ENCODE peak calls at places on chromosomes 12 and 14, in nine cellular contexts. B is EL; M is HuH-7; C is colonic mucosa; N is mesothelial cell of epicardium; G is stimulated activated CD4-positive, alpha-beta T cell treated with anti-CD3 and anti-CD28 coated beads, Interleukin-15, amount 100 ng/mL, for 1 hour; P is posterior cingulate gyrus; W is astrocyte of the spinal cord; L is NCI-H1105 treated with DMSO at 0.1 percent for 48 hours. Q is an unnamed sample.

GRCh38 chr14:34873591-34874385 is 1.4 kb downstream of the BAZ1A start:
- DNase-seq in P (peak), B (peak), M (peak), L (peak), G (peak), W (peak), C (peak), N (peak), Q (peak)

GRCh38 chr12:12505544-12506501 is 56.8 kb downstream of the DUSP16 start:
- DNase-seq in M (no peak), P (no peak), N (no peak), G (no peak), W (peak), C (no peak), L (no peak), B (peak), Q (no peak)

GRCh38 chr12:87815738-87816137 is 213.5 kb downstream of the C12orf50 start:
- DNase-seq in W (no peak), M (no peak), C (no peak), N (no peak), B (no peak), G (no peak), P (no peak), L (no peak), Q (no peak)

GRCh38 chr12:79561401-79562132 is 129.2 kb downstream of the PAWR start:
- DNase-seq in B (no peak), L (no peak), W (no peak), C (no peak), P (no peak), M (no peak), N (no peak), G (no peak), Q (no peak)

GRCh38 chr12:116277393-116278258 is at the start of gene MED13L:
- DNase-seq in W (peak), N (peak), L (peak), B (peak), G (peak), C (peak), M (peak), P (peak), Q (peak)

GRCh38 chr14:104293231-104293841 is 154.9 kb downstream of the KIF26A start:
- DNase-seq in N (peak), L (no peak), G (no peak), C (no peak), M (no peak), W (no peak), B (no peak), P (peak), Q (no peak)

GRCh38 chr12:49557917-49558215 is 10.1 kb downstream of the MCRS1 start:
- DNase-seq in B (no peak), M (no peak), N (no peak), G (no peak), W (no peak), L (no peak), P (no peak), C (no peak), Q (no peak)

GRCh38 chr14:33978892-33979612 is 28.2 kb upstream of the EGLN3 start:
- DNase-seq in W (no peak), G (no peak), B (no peak), L (no peak), M (no peak), P (no peak), N (no peak), C (no peak), Q (no peak)

GRCh38 chr14:44961151-44961729 is 507 bp downstream of the KLHL28 start:
- DNase-seq in G (peak), C (peak), P (no peak), W (peak), M (peak), N (no peak), B (peak), L (peak), Q (peak)

GRCh38 chr14:99724196-99724891 is 40.2 kb downstream of the CYP46A1 start:
- DNase-seq in B (peak), W (no peak), G (no peak), C (no peak), L (no peak), P (peak), M (no peak), N (no peak), Q (no peak)

GRCh38 chr14:25121342-25122129 is 71.6 kb upstream of the STXBP6 start:
- DNase-seq in L (no peak), P (no peak), G (no peak), C (no peak), W (peak), M (no peak), B (peak), N (no peak), Q (no peak)

GRCh38 chr14:70754989-70755388 is 54.3 kb downstream of the MAP3K9 start:
- DNase-seq in G (no peak), P (no peak), B (peak), N (no peak), M (no peak), W (peak), L (no peak), C (no peak), Q (no peak)

GRCh38 chr14:99879401-99880295 is 86.4 kb downstream of the EML1 start:
- DNase-seq in G (no peak), W (peak), L (no peak), N (no peak), C (no peak), P (no peak), M (no peak), B (peak), Q (no peak)

GRCh38 chr14:74683406-74683805 is 29.5 kb downstream of the AREL1 start:
- DNase-seq in W (no peak), C (no peak), L (no peak), P (no peak), G (no peak), M (no peak), B (no peak), N (no peak), Q (no peak)

GRCh38 chr14:74963705-74964271 is 8.4 kb upstream of the PGF start:
- DNase-seq in C (no peak), W (peak), N (no peak), M (no peak), G (no peak), L (no peak), P (no peak), B (peak), Q (no peak)

GRCh38 chr14:38342803-38343202 is 86.9 kb upstream of the CLEC14A start:
- DNase-seq in W (peak), N (no peak), L (no peak), B (peak), C (no peak), M (no peak), P (no peak), G (no peak), Q (no peak)

GRCh38 chr12:50509009-50509663 is 4.4 kb downstream of the DIP2B start:
- DNase-seq in N (no peak), C (no peak), L (no peak), M (no peak), P (no peak), W (no peak), B (no peak), G (no peak), Q (no peak)

GRCh38 chr14:59870277-59871165 is at the start of gene RTN1:
- DNase-seq in P (peak), L (peak), N (peak), B (peak), M (peak), C (peak), W (peak), G (no peak), Q (peak)

GRCh38 chr12:6532051-6532926 is 2.0 kb upstream of the GAPDH start:
- DNase-seq in M (no peak), G (peak), L (peak), N (no peak), P (peak), W (peak), C (peak), B (peak), Q (peak)

GRCh38 chr12:108838194-108839010 is 19.0 kb downstream of the SSH1 start:
- DNase-seq in L (no peak), B (peak), M (no peak), N (no peak), W (peak), G (peak), P (no peak), C (peak), Q (no peak)

GRCh38 chr14:75934998-75935628 is 46.7 kb downstream of the TGFB3 start:
- DNase-seq in L (no peak), G (no peak), M (no peak), N (no peak), B (no peak), W (no peak), C (no peak), P (no peak), Q (no peak)

GRCh38 chr12:26043139-26044006 is 81.5 kb downstream of the BHLHE41 start:
- DNase-seq in M (no peak), W (no peak), N (no peak), G (no peak), L (no peak), C (no peak), B (no peak), P (no peak), Q (no peak)

GRCh38 chr12:131061041-131061806 is 107.5 kb downstream of the ADGRD1 start:
- DNase-seq in P (no peak), C (no peak), B (no peak), N (no peak), L (no peak), W (no peak), G (no peak), M (no peak), Q (no peak)

GRCh38 chr12:95415451-95415850 is 58.5 kb upstream of the METAP2 start:
- DNase-seq in G (no peak), B (no peak), L (no peak), N (no peak), P (no peak), W (no peak), C (no peak), M (no peak), Q (no peak)

GRCh38 chr14:68784298-68784910 is 8.5 kb downstream of the ZFP36L1 start:
- DNase-seq in B (peak), M (peak), L (no peak), P (no peak), N (no peak), C (peak), W (no peak), G (no peak), Q (no peak)

GRCh38 chr12:132441871-132442863 is 47.8 kb upstream of the FBRSL1 start:
- DNase-seq in W (no peak), G (no peak), P (no peak), N (no peak), M (no peak), C (no peak), B (no peak), L (no peak), Q (no peak)

GRCh38 chr12:120843472-120843871 is 60.7 kb downstream of the SPPL3 start:
- DNase-seq in G (no peak), P (no peak), C (no peak), M (no peak), N (no peak), L (no peak), B (no peak), W (no peak), Q (no peak)

GRCh38 chr12:123076604-123077297 is 74.1 kb downstream of the PITPNM2 start:
- DNase-seq in C (no peak), W (no peak), M (no peak), P (no peak), G (peak), L (no peak), B (peak), N (no peak), Q (no peak)

GRCh38 chr12:94147991-94148840 is at the start of gene PLXNC1:
- DNase-seq in B (peak), N (no peak), M (peak), L (peak), G (peak), P (peak), C (peak), W (peak), Q (no peak)

GRCh38 chr14:32939254-32940065 is 781 bp downstream of the NPAS3 start:
- DNase-seq in G (no peak), C (peak), B (peak), W (peak), N (peak), M (no peak), P (peak), L (peak), Q (peak)

GRCh38 chr14:82855912-82856381 is 1322.3 kb upstream of the SEL1L start:
- DNase-seq in L (peak), P (no peak), W (peak), G (no peak), M (no peak), B (no peak), C (no peak), N (peak), Q (no peak)

GRCh38 chr12:18320036-18320617 is 58.8 kb downstream of the PIK3C2G start:
- DNase-seq in N (no peak), C (no peak), G (no peak), W (peak), P (no peak), L (no peak), M (peak), B (peak), Q (no peak)

GRCh38 chr12:109098671-109099070 is 1.3 kb downstream of the UNG start:
- DNase-seq in W (no peak), N (no peak), L (no peak), P (no peak), G (no peak), C (no peak), B (no peak), M (no peak), Q (no peak)

GRCh38 chr14:50562841-50563240 is 2.9 kb downstream of the ATL1 start:
- DNase-seq in C (no peak), M (no peak), G (no peak), B (no peak), N (no peak), L (no peak), P (no peak), W (no peak), Q (no peak)

GRCh38 chr14:95275507-95275906 is 44.2 kb downstream of the CLMN start:
- DNase-seq in W (no peak), P (no peak), C (no peak), L (no peak), M (no peak), N (no peak), B (no peak), G (no peak), Q (no peak)

GRCh38 chr12:51722387-51722786 is 126.1 kb downstream of the FIGNL2 start:
- DNase-seq in N (no peak), C (no peak), B (no peak), P (no peak), M (no peak), L (no peak), W (no peak), G (no peak), Q (no peak)

GRCh38 chr12:95328708-95329107 is 111.1 kb downstream of the VEZT start:
- DNase-seq in M (no peak), C (no peak), P (no peak), L (no peak), N (no peak), W (no peak), B (no peak), G (no peak), Q (no peak)

GRCh38 chr12:125287155-125287847 is 222.1 kb downstream of the AACS start:
- DNase-seq in G (no peak), C (no peak), L (no peak), N (no peak), W (no peak), P (no peak), B (no peak), M (no peak), Q (no peak)

GRCh38 chr14:29710015-29710414 is 217.6 kb downstream of the PRKD1 start:
- DNase-seq in P (no peak), B (no peak), L (no peak), N (no peak), C (no peak), G (no peak), M (peak), W (no peak), Q (no peak)